ENCODE peak calls at places on chromosomes 5 and 9, in ten cellular contexts. E is EH, N is NCI-H2081 treated with DMSO at 0.1 percent for 48 hours, M is islet precursor cell, T is fibroblast of the conjunctiva, L is HTR-8/SVneo, B is GM13977, J is mesendoderm, S is cardiac fibroblast, Y is thyroid gland. U is an unnamed sample.

GRCh38 chr5:93588586-93589347 is 5.7 kb downstream of the NR2F1 start:
- DNase-seq in M (no peak), S (no peak), L (no peak), J (no peak), N (no peak), E (no peak), Y (no peak), B (no peak), T (no peak), U (no peak)

GRCh38 chr5:62643556-62644451 is 65.2 kb downstream of the LRRC70 start:
- DNase-seq in J (no peak), E (no peak), B (no peak), L (no peak), N (no peak), T (no peak), M (no peak), Y (no peak), S (no peak), U (peak; percentile 12)

GRCh38 chr9:89872913-89873707 is 268.3 kb downstream of the GADD45G start:
- DNase-seq in B (no peak), Y (no peak), M (peak; percentile 43), T (no peak), N (no peak), E (no peak), S (no peak), J (no peak), L (no peak), U (no peak)

GRCh38 chr5:120613729-120614128 is 149.6 kb downstream of the PRR16 start:
- DNase-seq in M (no peak), S (peak; percentile 36), N (no peak), L (no peak), B (no peak), J (no peak), Y (no peak), E (peak; percentile 38), T (no peak), U (no peak)

GRCh38 chr5:37841223-37841622 is 1.4 kb upstream of the GDNF start:
- DNase-seq in L (no peak), J (no peak), N (no peak), M (no peak), E (no peak), T (no peak), S (peak; percentile 36), B (no peak), Y (no peak), U (no peak)

GRCh38 chr5:9283021-9283420 is 262.9 kb downstream of the SEMA5A start:
- DNase-seq in S (no peak), N (no peak), E (peak; percentile 52), B (no peak), J (no peak), M (no peak), T (no peak), Y (no peak), L (no peak), U (no peak)

GRCh38 chr9:133335924-133336811 is at the start of gene SURF6:
- DNase-seq in L (peak; percentile 76), N (peak; percentile 74), E (peak; percentile 83), Y (peak; percentile 88), M (peak; percentile 93), J (peak; percentile 97), B (peak; percentile 93), S (peak; percentile 86), T (peak; percentile 62), U (peak; percentile 50)

GRCh38 chr9:14298607-14299022 is 15.3 kb downstream of the NFIB start:
- DNase-seq in J (no peak), Y (no peak), N (no peak), B (no peak), E (no peak), M (no peak), S (no peak), L (no peak), T (no peak), U (no peak)

GRCh38 chr5:54545796-54546195 is 28.2 kb downstream of the SNX18 start:
- DNase-seq in N (no peak), L (no peak), B (no peak), Y (peak; percentile 44), J (no peak), S (no peak), E (no peak), M (no peak), T (no peak), U (no peak)

GRCh38 chr5:179832039-179832745 is 11.5 kb downstream of the SQSTM1 start:
- DNase-seq in S (no peak), J (no peak), B (no peak), E (no peak), N (no peak), L (no peak), M (no peak), T (no peak), Y (no peak), U (no peak)

GRCh38 chr9:134089972-134090371 is 22.1 kb upstream of the BRD3 start:
- DNase-seq in B (no peak), T (no peak), M (no peak), N (no peak), S (no peak), E (no peak), J (no peak), Y (no peak), L (no peak), U (no peak)

GRCh38 chr5:92554447-92555085 is 1026.5 kb downstream of the NR2F1-AS1 start:
- DNase-seq in N (no peak), L (no peak), J (peak; percentile 22), Y (no peak), B (no peak), T (no peak), S (no peak), E (no peak), M (no peak), U (no peak)

GRCh38 chr9:34648673-34649072 is 2.2 kb downstream of the GALT start:
- DNase-seq in E (no peak), M (no peak), N (no peak), T (no peak), S (no peak), B (no peak), L (no peak), J (no peak), Y (no peak), U (no peak)

GRCh38 chr5:14449052-14449661 is 132.4 kb upstream of the OTULINL start:
- DNase-seq in E (peak; percentile 98), S (peak; percentile 95), J (peak; percentile 58), L (peak; percentile 80), N (no peak), M (peak; percentile 66), T (peak; percentile 98), B (no peak), Y (no peak), U (no peak)

GRCh38 chr5:11851402-11851801 is 52.8 kb downstream of the CTNND2 start:
- DNase-seq in N (no peak), B (no peak), E (no peak), M (peak; percentile 93), J (peak; percentile 30), L (no peak), Y (no peak), S (no peak), T (no peak), U (no peak)

GRCh38 chr5:126920291-126920690 is 110.1 kb downstream of the MARCHF3 start:
- DNase-seq in Y (no peak), E (peak; percentile 7), S (peak; percentile 52), N (no peak), B (no peak), M (no peak), T (peak; percentile 18), J (no peak), L (no peak), U (no peak)

GRCh38 chr9:127178646-127179632 is 56.5 kb upstream of the ANGPTL2 start:
- DNase-seq in L (no peak), S (no peak), T (no peak), E (no peak), B (no peak), J (no peak), N (no peak), M (peak; percentile 73), Y (no peak), U (no peak)

GRCh38 chr5:140075371-140075770 is 32.3 kb upstream of the NRG2 start:
- DNase-seq in J (no peak), B (peak; percentile 10), L (peak; percentile 15), N (no peak), M (no peak), S (peak; percentile 48), T (no peak), Y (peak; percentile 10), E (peak; percentile 44), U (no peak)

GRCh38 chr5:78077369-78078068 is 217.0 kb downstream of the AP3B1 start:
- DNase-seq in B (no peak), N (no peak), E (no peak), L (no peak), J (no peak), T (no peak), S (peak; percentile 6), M (no peak), Y (no peak), U (no peak)

GRCh38 chr5:157877821-157878220 is 18.9 kb upstream of the CLINT1 start:
- DNase-seq in J (no peak), M (no peak), Y (no peak), S (no peak), L (no peak), T (peak; percentile 14), B (no peak), E (no peak), N (no peak), U (no peak)

U was measured in NCI-H187.